ENCODE peak calls at places on chromosomes 11 and 22, in eight cellular contexts. T is fibroblast of mammary gland, X is mammary epithelial cell, R is lung, C is AG04450, U is IMR-90, N is PC-9, Y is choroid plexus epithelial cell. Z is an unnamed sample.

GRCh38 chr11:12690663-12691062 is 16.4 kb downstream of the TEAD1 start:
- DNase-seq in U (no peak), X (no peak), T (no peak), Y (no peak), C (no peak), N (no peak), R (no peak), Z (no peak)

GRCh38 chr11:84794663-84795443 is 832.3 kb downstream of the DLG2 start:
- DNase-seq in U (no peak), X (no peak), T (no peak), Y (no peak), C (no peak), R (no peak), N (no peak), Z (no peak)

GRCh38 chr22:19708323-19709011 is 5.8 kb upstream of the SEPTIN5 start:
- DNase-seq in Y (no peak), T (no peak), C (no peak), U (no peak), X (no peak), R (peak; percentile 65), N (no peak), Z (no peak)

GRCh38 chr22:50676661-50677492 is 4.3 kb downstream of the SHANK3 start:
- DNase-seq in N (peak; percentile 32), Y (no peak), U (no peak), R (no peak), T (no peak), C (no peak), X (no peak), Z (no peak)

GRCh38 chr11:20089796-20090653 is 70.2 kb downstream of the DBX1 start:
- DNase-seq in Y (peak; percentile 53), T (no peak), N (no peak), U (peak; percentile 71), R (no peak), X (no peak), C (no peak), Z (no peak)

GRCh38 chr11:69874984-69875673 is 55.9 kb upstream of the FGF3 start:
- DNase-seq in C (no peak), T (no peak), R (no peak), N (peak; percentile 25), Y (no peak), X (no peak), U (no peak), Z (no peak)

GRCh38 chr22:47190276-47190956 is 428.0 kb downstream of the TBC1D22A start:
- DNase-seq in Y (no peak), U (no peak), C (no peak), X (no peak), R (no peak), T (no peak), N (no peak), Z (no peak)

GRCh38 chr22:29512031-29512430 is 32.0 kb downstream of the NEFH start:
- DNase-seq in X (no peak), U (no peak), N (no peak), R (no peak), Y (no peak), T (no peak), C (no peak), Z (no peak)

GRCh38 chr11:20310137-20310536 is 53.4 kb upstream of the HTATIP2 start:
- DNase-seq in T (no peak), N (no peak), X (no peak), R (no peak), U (no peak), Y (peak; percentile 10), C (no peak), Z (no peak)

GRCh38 chr11:65426839-65427690 is 4.5 kb downstream of the NEAT1 start:
- DNase-seq in T (peak; percentile 86), X (no peak), Y (peak; percentile 86), C (no peak), R (peak; percentile 36), N (peak; percentile 54), U (peak; percentile 77), Z (no peak)

GRCh38 chr22:25334091-25334490 is 114.7 kb downstream of the CRYBB2 start:
- DNase-seq in T (peak; percentile 8), X (peak; percentile 21), Y (peak; percentile 10), U (peak; percentile 16), R (peak; percentile 42), N (no peak), C (no peak), Z (peak; percentile 10)

GRCh38 chr22:20565079-20565734 is 57.8 kb downstream of the MED15 start:
- DNase-seq in R (no peak), N (no peak), Y (peak; percentile 91), X (no peak), C (no peak), U (peak; percentile 84), T (peak; percentile 60), Z (no peak)

GRCh38 chr22:21941921-21942320 is 10.7 kb downstream of the PPM1F start:
- DNase-seq in U (no peak), R (no peak), N (no peak), X (no peak), T (no peak), C (no peak), Y (no peak), Z (no peak)

GRCh38 chr11:103202048-103202651 is 92.9 kb downstream of the DYNC2H1 start:
- DNase-seq in Y (peak; percentile 73), N (peak; percentile 18), T (peak; percentile 61), C (peak; percentile 11), U (peak; percentile 63), R (no peak), X (peak; percentile 17), Z (no peak)

GRCh38 chr11:33778682-33779081 is 4.4 kb upstream of the FBXO3 start:
- DNase-seq in N (no peak), C (peak; percentile 59), R (no peak), T (peak; percentile 84), Y (peak; percentile 82), X (no peak), U (peak; percentile 83), Z (peak; percentile 41)

GRCh38 chr11:66546368-66546965 is at the start of gene ACTN3:
- DNase-seq in T (peak; percentile 33), N (no peak), U (no peak), X (no peak), R (peak; percentile 37), Y (peak; percentile 21), C (no peak), Z (peak; percentile 7)

GRCh38 chr11:122791411-122791810 is 46.9 kb upstream of the CRTAM start:
- DNase-seq in T (peak; percentile 77), R (no peak), Y (peak; percentile 39), N (peak; percentile 56), U (peak; percentile 47), X (no peak), C (no peak), Z (no peak)

GRCh38 chr11:121967131-121967689 is 148.8 kb downstream of the BLID start:
- DNase-seq in Y (no peak), N (no peak), R (no peak), T (no peak), C (no peak), U (no peak), X (no peak), Z (no peak)

GRCh38 chr11:37946155-37946766 is 1348.2 kb upstream of the RAG2 start:
- DNase-seq in Y (peak; percentile 78), C (peak; percentile 7), U (peak; percentile 27), T (peak; percentile 30), R (no peak), N (no peak), X (peak; percentile 43), Z (peak; percentile 7)

GRCh38 chr11:112961751-112962747 is 829 bp downstream of the NCAM1 start:
- DNase-seq in U (no peak), Y (no peak), R (no peak), N (no peak), X (no peak), C (no peak), T (no peak), Z (no peak)

GRCh38 chr11:69882270-69882608 is 63.0 kb upstream of the FGF3 start:
- DNase-seq in T (no peak), R (no peak), N (peak; percentile 6), C (no peak), Y (no peak), X (no peak), U (no peak), Z (no peak)

GRCh38 chr11:80495116-80495515 is 1054.3 kb upstream of the TENM4 start:
- DNase-seq in C (no peak), U (no peak), Y (no peak), X (peak; percentile 69), N (no peak), T (no peak), R (no peak), Z (no peak)

GRCh38 chr22:41931701-41932269 is 5.2 kb upstream of the TNFRSF13C start:
- DNase-seq in Y (no peak), X (no peak), T (no peak), N (no peak), C (no peak), R (no peak), U (no peak), Z (no peak)

GRCh38 chr11:110430267-110431211 is 791 bp downstream of the FDX1 start:
- DNase-seq in R (peak; percentile 38), C (no peak), N (no peak), T (peak; percentile 48), U (peak; percentile 56), X (peak; percentile 74), Y (peak; percentile 60), Z (no peak)

GRCh38 chr11:110428956-110429613 is 663 bp upstream of the FDX1 start:
- DNase-seq in X (no peak), T (no peak), Y (no peak), C (no peak), U (no peak), R (no peak), N (no peak), Z (no peak)

GRCh38 chr11:110431212-110432073 is 1.7 kb downstream of the FDX1 start:
- DNase-seq in N (peak; percentile 83), U (peak; percentile 31), T (no peak), R (no peak), C (no peak), X (peak; percentile 25), Y (peak; percentile 33), Z (no peak)

GRCh38 chr11:110428040-110428439 is 1.7 kb upstream of the FDX1 start:
- DNase-seq in Y (no peak), R (no peak), N (no peak), T (no peak), C (no peak), U (no peak), X (no peak), Z (no peak)

GRCh38 chr11:110429614-110430266 is at the start of gene FDX1:
- DNase-seq in Y (peak; percentile 82), C (peak; percentile 29), R (peak; percentile 82), N (peak; percentile 65), T (peak; percentile 67), U (peak; percentile 74), X (peak; percentile 70), Z (no peak)
- TF ChIP-seq CTCF in Y (peak; percentile 31), C (peak; percentile 41), R (peak; percentile 28), N (no peak), T (no peak), U (peak; percentile 65), X (peak; percentile 20), Z (peak; percentile 16)

GRCh38 chr22:45496451-45496941 is 6.2 kb upstream of the FBLN1 start:
- DNase-seq in X (no peak), T (no peak), R (no peak), Y (no peak), N (peak; percentile 54), U (no peak), C (no peak), Z (no peak)
- H3K4me3 ChIP-seq in X (no peak overlapping the region), T (no peak overlapping the region), R (no peak overlapping the region), Y (no peak overlapping the region), N (no peak overlapping the region), U (no peak overlapping the region), C (no peak overlapping the region), Z (no peak overlapping the region)

GRCh38 chr11:1834132-1834610 is 619 bp upstream of the SYT8 start:
- DNase-seq in U (no peak), T (no peak), Y (no peak), R (peak; percentile 80), X (peak; percentile 97), C (no peak), N (peak; percentile 87), Z (no peak)
- TF ChIP-seq CTCF in U (no peak), T (no peak), Y (no peak), R (no peak), X (no peak), C (no peak), N (no peak), Z (no peak)

GRCh38 chr22:23068832-23069385 is 1.4 kb upstream of the GNAZ start:
- DNase-seq in R (no peak), Y (no peak), T (no peak), X (no peak), U (no peak), N (no peak), C (no peak), Z (no peak)
- H3K4me3 ChIP-seq in R (no peak overlapping the region), Y (no peak overlapping the region), T (no peak overlapping the region), X (no peak overlapping the region), U (no peak overlapping the region), N (no peak overlapping the region), C (no peak overlapping the region), Z (no peak overlapping the region)